ENCODE peak calls at places on chromosomes 7 and 10, in eight cellular contexts. A is right lobe of liver, M is fibroblast of the aortic adventitia, R is prostate gland, C is neural progenitor cell, S is GM20000, Z is cardiac fibroblast, U is fibroblast of lung. X is an unnamed sample.

GRCh38 chr7:39621784-39622411 is 1.5 kb upstream of the RALA start:
- DNase-seq in A (no peak), M (peak), R (no peak), C (no peak), S (peak), Z (peak), U (peak), X (no peak)

GRCh38 chr10:124332426-124332825 is 86.3 kb downstream of the OAT start:
- DNase-seq in A (no peak), M (peak), R (no peak), C (no peak), S (no peak), Z (peak), U (peak), X (no peak)

GRCh38 chr7:19957664-19958063 is 184.2 kb upstream of the TMEM196 start:
- DNase-seq in A (no peak), M (peak), R (no peak), C (no peak), S (no peak), Z (peak), U (peak), X (no peak)

GRCh38 chr7:92697012-92697411 is 106.8 kb upstream of the FAM133B start:
- DNase-seq in A (no peak), M (no peak), R (no peak), C (no peak), S (no peak), Z (no peak), U (peak), X (no peak)

GRCh38 chr7:152522551-152522950 is 86.7 kb upstream of the KMT2C start:
- DNase-seq in A (peak), M (peak), R (no peak), C (no peak), S (no peak), Z (no peak), U (peak), X (no peak)

GRCh38 chr7:50276446-50276845 is 28.1 kb upstream of the IKZF1 start:
- DNase-seq in A (no peak), M (no peak), R (no peak), C (no peak), S (no peak), Z (no peak), U (no peak), X (no peak)

GRCh38 chr10:102420443-102420809 is 210 bp upstream of the FBXL15 start:
- DNase-seq in A (no peak), M (no peak), R (peak), C (peak), S (peak), Z (no peak), U (no peak), X (no peak)

GRCh38 chr7:41006591-41006990 is 696.3 kb downstream of the INHBA start:
- DNase-seq in A (no peak), M (peak), R (no peak), C (no peak), S (no peak), Z (peak), U (peak), X (no peak)

GRCh38 chr7:96188623-96188991 is 133.3 kb downstream of the SLC25A13 start:
- DNase-seq in A (no peak), M (peak), R (no peak), C (no peak), S (no peak), Z (no peak), U (peak), X (no peak)

GRCh38 chr7:117399820-117400422 is 27.4 kb downstream of the ASZ1 start:
- DNase-seq in A (no peak), M (peak), R (no peak), C (no peak), S (peak), Z (peak), U (no peak), X (no peak)

GRCh38 chr10:91389636-91390512 is 20.3 kb upstream of the HECTD2 start:
- DNase-seq in A (no peak), M (peak), R (peak), C (peak), S (peak), Z (peak), U (peak), X (no peak)

GRCh38 chr7:127588697-127589482 is 679 bp downstream of the ARF5 start:
- DNase-seq in A (peak), M (peak), R (peak), C (peak), S (peak), Z (peak), U (peak), X (no peak)

GRCh38 chr7:117666689-117667088 is 186.9 kb downstream of the CFTR start:
- DNase-seq in A (no peak), M (no peak), R (no peak), C (no peak), S (no peak), Z (no peak), U (no peak), X (no peak)

GRCh38 chr7:130918129-130919052 is 184.4 kb upstream of the KLF14 start:
- DNase-seq in A (no peak), M (no peak), R (no peak), C (no peak), S (no peak), Z (no peak), U (no peak), X (no peak)

GRCh38 chr7:102271158-102271798 is 15.4 kb upstream of the SH2B2 start:
- DNase-seq in A (no peak), M (no peak), R (no peak), C (no peak), S (no peak), Z (no peak), U (no peak), X (no peak)

GRCh38 chr7:117780832-117781231 is 92.4 kb downstream of the CTTNBP2 start:
- DNase-seq in A (no peak), M (peak), R (no peak), C (no peak), S (peak), Z (peak), U (peak), X (no peak)

GRCh38 chr7:90474284-90475210 is 5.1 kb downstream of the PTTG1IP2 start:
- DNase-seq in A (no peak), M (peak), R (no peak), C (no peak), S (no peak), Z (peak), U (peak), X (no peak)

GRCh38 chr10:47047577-47048532 is 136.6 kb downstream of the PTPN20 start:
- DNase-seq in A (peak), M (peak), R (peak), C (peak), S (peak), Z (peak), U (peak), X (no peak)

GRCh38 chr10:133464582-133465031 is 10.9 kb downstream of the SCART1 start:
- DNase-seq in A (no peak), M (no peak), R (no peak), C (no peak), S (no peak), Z (no peak), U (no peak), X (peak)

GRCh38 chr10:133208466-133208865 is 21.6 kb upstream of the UTF1 start:
- DNase-seq in A (no peak), M (no peak), R (no peak), C (no peak), S (no peak), Z (no peak), U (no peak), X (peak)

GRCh38 chr10:132518572-132519381 is 18.8 kb upstream of the INPP5A start:
- DNase-seq in A (peak), M (no peak), R (peak), C (peak), S (no peak), Z (no peak), U (no peak), X (peak)

GRCh38 chr10:11525503-11525902 is 85.9 kb downstream of the USP6NL start:
- DNase-seq in A (peak), M (peak), R (no peak), C (no peak), S (no peak), Z (peak), U (no peak), X (no peak)

GRCh38 chr7:90412458-90413184 is 9.4 kb downstream of the CLDN12 start:
- DNase-seq in A (peak), M (no peak), R (no peak), C (peak), S (no peak), Z (peak), U (no peak), X (no peak)

GRCh38 chr7:40329601-40330153 is 194.9 kb downstream of the SUGCT start:
- DNase-seq in A (no peak), M (peak), R (no peak), C (peak), S (peak), Z (peak), U (peak), X (no peak)

GRCh38 chr7:38000272-38000671 is 79.8 kb downstream of the EPDR1 start:
- DNase-seq in A (no peak), M (peak), R (no peak), C (no peak), S (no peak), Z (peak), U (peak), X (no peak)

GRCh38 chr10:98610301-98610700 is 163.6 kb upstream of the HPS1 start:
- DNase-seq in A (no peak), M (no peak), R (no peak), C (no peak), S (no peak), Z (no peak), U (no peak), X (no peak)

GRCh38 chr7:22821702-22822485 is 755 bp downstream of the TOMM7 start:
- DNase-seq in A (peak), M (peak), R (no peak), C (peak), S (no peak), Z (peak), U (no peak), X (no peak)

GRCh38 chr10:5447071-5447470 is 34.7 kb downstream of the NET1 start:
- DNase-seq in A (no peak), M (peak), R (no peak), C (no peak), S (no peak), Z (peak), U (peak), X (no peak)

GRCh38 chr10:91602449-91602848 is 30.4 kb downstream of the PPP1R3C start:
- DNase-seq in A (no peak), M (no peak), R (no peak), C (no peak), S (no peak), Z (no peak), U (no peak), X (no peak)

GRCh38 chr10:110803239-110803593 is 68.5 kb upstream of the PDCD4 start:
- DNase-seq in A (no peak), M (no peak), R (no peak), C (no peak), S (peak), Z (no peak), U (peak), X (no peak)

GRCh38 chr7:101241015-101241363 is 3.4 kb upstream of the CLDN15 start:
- DNase-seq in A (no peak), M (peak), R (no peak), C (no peak), S (no peak), Z (peak), U (no peak), X (no peak)

GRCh38 chr7:157521061-157521731 is 184.4 kb downstream of the DNAJB6 start:
- DNase-seq in A (no peak), M (no peak), R (no peak), C (no peak), S (no peak), Z (no peak), U (no peak), X (peak)

GRCh38 chr7:142603870-142604448 is 145.3 kb upstream of the PRSS1 start:
- DNase-seq in A (no peak), M (peak), R (peak), C (peak), S (peak), Z (peak), U (peak), X (no peak)

GRCh38 chr10:80664071-80664680 is 126.5 kb downstream of the SH2D4B start:
- DNase-seq in A (peak), M (peak), R (peak), C (peak), S (peak), Z (peak), U (peak), X (no peak)

GRCh38 chr7:109246330-109247077 is 676.8 kb downstream of the DNAJB9 start:
- DNase-seq in A (no peak), M (peak), R (peak), C (no peak), S (no peak), Z (peak), U (peak), X (no peak)

GRCh38 chr10:23694446-23694920 is 255.6 kb downstream of the OTUD1 start:
- DNase-seq in A (no peak), M (no peak), R (peak), C (peak), S (no peak), Z (peak), U (peak), X (no peak)

GRCh38 chr10:35940067-35940989 is 298.2 kb upstream of the FZD8 start:
- DNase-seq in A (no peak), M (peak), R (no peak), C (peak), S (no peak), Z (peak), U (no peak), X (no peak)

GRCh38 chr10:114974625-114975421 is 36.8 kb downstream of the TRUB1 start:
- DNase-seq in A (no peak), M (peak), R (no peak), C (no peak), S (no peak), Z (no peak), U (no peak), X (no peak)

DNA sequence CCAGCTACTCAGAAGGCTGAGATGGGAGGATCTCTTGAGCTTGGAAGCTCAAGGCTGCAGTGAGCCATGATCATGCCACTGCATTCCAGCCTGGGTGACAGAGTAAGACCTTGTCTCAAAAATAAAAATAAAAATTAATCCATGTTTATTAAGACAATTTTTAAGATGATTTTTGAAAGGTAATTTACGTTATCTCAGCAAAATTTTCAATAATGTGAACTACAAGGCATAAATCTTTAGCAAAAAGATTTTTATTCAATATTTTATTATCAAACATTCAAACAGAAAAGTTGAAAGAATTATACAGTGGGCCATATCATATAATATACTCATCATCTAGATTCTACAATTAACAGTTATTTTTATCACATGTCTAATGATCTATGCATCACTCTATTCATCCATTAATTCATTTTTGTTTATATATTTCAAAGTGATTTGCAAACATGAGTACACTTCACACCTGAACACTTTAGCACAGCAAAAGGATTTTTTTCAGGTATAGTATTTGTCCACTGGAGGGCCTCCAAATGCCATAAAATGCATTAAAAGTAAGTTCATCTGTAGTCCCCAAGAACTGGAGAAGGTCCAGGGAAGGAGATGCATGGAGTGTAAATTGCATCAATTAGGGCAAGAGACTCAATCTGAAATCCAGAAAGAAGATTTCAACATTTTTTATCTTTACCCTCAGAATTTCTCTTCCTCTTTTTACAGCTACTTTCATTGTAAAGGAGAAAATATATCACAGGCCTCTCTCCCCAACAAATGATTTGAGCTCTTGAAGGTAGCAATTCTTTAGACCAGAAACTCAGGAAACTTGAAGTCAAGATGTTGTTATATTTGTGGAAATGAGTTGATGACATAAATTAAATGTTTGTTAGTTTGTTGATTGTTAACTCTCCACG is 38.6 kb upstream of the RSBN1L start:
- DNase-seq in A (no peak), M (peak), R (peak), C (peak), S (peak), Z (peak), U (peak), X (no peak)
- TF ChIP-seq CTCF in A (peak), M (peak), R (peak), C (peak), S (peak), Z (peak), U (peak), X (peak)

GRCh38 chr7:17158261-17158660 is 140.2 kb upstream of the AHR start:
- DNase-seq in A (no peak), M (no peak), R (no peak), C (no peak), S (no peak), Z (no peak), U (no peak), X (no peak)
- TF ChIP-seq CTCF in A (no peak), M (no peak), R (no peak), C (no peak), S (no peak), Z (no peak), U (no peak), X (no peak)

GRCh38 chr7:12436126-12436525 is 32.5 kb upstream of the VWDE start:
- DNase-seq in A (no peak), M (no peak), R (no peak), C (no peak), S (no peak), Z (no peak), U (no peak), X (no peak)

GRCh38 chr7:12436896-12437535 is 33.4 kb upstream of the VWDE start:
- DNase-seq in A (no peak), M (no peak), R (no peak), C (peak), S (no peak), Z (peak), U (peak), X (no peak)

GRCh38 chr7:12431886-12432285 is 28.2 kb upstream of the VWDE start:
- DNase-seq in A (no peak), M (no peak), R (no peak), C (peak), S (no peak), Z (peak), U (no peak), X (no peak)

GRCh38 chr7:12434012-12434642 is 30.5 kb upstream of the VWDE start:
- DNase-seq in A (no peak), M (no peak), R (no peak), C (no peak), S (peak), Z (no peak), U (no peak), X (no peak)
- TF ChIP-seq CTCF in A (peak), M (peak), R (no peak), C (peak), S (no peak), Z (peak), U (peak), X (peak)

GRCh38 chr7:26238004-26238403 is 36.5 kb downstream of the CBX3 start:
- DNase-seq in A (no peak), M (no peak), R (no peak), C (no peak), S (no peak), Z (no peak), U (no peak), X (no peak)

GRCh38 chr7:26237035-26237807 is 35.7 kb downstream of the CBX3 start:
- DNase-seq in A (no peak), M (no peak), R (no peak), C (no peak), S (no peak), Z (no peak), U (peak), X (no peak)

DNA sequence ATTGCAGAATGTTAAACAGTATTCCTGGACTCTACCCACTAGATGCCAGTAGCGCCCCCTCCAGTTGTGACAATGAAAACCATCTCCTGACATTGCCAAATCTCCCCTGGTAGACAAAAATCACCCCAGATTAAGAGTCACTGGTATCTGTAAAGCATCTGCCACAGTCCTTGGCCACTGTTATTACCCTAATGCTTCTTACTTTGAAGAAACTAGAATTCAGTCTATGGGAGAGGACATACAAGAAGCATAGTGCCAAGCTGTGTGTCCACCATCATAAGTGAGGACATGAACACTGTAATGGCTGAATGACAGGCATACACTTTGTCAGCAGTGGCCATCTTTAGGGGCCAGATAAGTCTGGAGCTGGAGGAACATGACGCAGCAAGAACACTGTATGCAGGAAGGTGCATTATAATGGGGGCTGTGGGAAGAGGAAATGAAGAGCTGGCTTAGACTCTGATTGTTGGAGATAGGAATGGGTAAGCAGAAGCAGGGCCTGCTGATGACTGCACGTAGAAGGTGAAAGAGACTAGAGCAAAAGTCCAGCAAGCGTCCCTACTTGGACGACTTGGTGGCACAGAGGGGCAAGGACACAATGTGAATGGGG is 32.5 kb downstream of the CBX3 start:
- DNase-seq in A (no peak), M (no peak), R (no peak), C (no peak), S (no peak), Z (no peak), U (no peak), X (no peak)
- TF ChIP-seq CTCF in A (no peak), M (no peak), R (no peak), C (no peak), S (no peak), Z (no peak), U (no peak), X (no peak)

GRCh38 chr10:121672733-121673132 is 74.5 kb upstream of the FGFR2 start:
- DNase-seq in A (no peak), M (no peak), R (no peak), C (no peak), S (no peak), Z (no peak), U (no peak), X (no peak)
- TF ChIP-seq CTCF in A (no peak), M (no peak), R (no peak), C (no peak), S (no peak), Z (no peak), U (no peak), X (no peak)

GRCh38 chr10:112775347-112775746 is 174.7 kb upstream of the TCF7L2 start:
- DNase-seq in A (no peak), M (peak), R (no peak), C (no peak), S (no peak), Z (no peak), U (peak), X (no peak)
- TF ChIP-seq CTCF in A (peak), M (peak), R (peak), C (peak), S (no peak), Z (no peak), U (peak), X (peak)

X was measured in chondrocyte.